ENCODE peak calls at places on chromosomes 3 and 15, in six cellular contexts. Y, J, L, N, Z and W are unnamed samples.
A peak's percentile ranks its signal among the peaks of the same experiment; 100 is the strongest.

GRCh38 chr15:88257311-88257901 is 867 bp upstream of the NTRK3 start:
- DNase-seq in Y (no peak), J (no peak), L (no peak), N (no peak), Z (peak; percentile 9), W (peak; percentile 21)

GRCh38 chr3:45560270-45561020 is 34.1 kb upstream of the LIMD1 start:
- DNase-seq in Y (peak; percentile 85), J (no peak), L (peak; percentile 83), N (peak; percentile 63), Z (peak; percentile 56), W (no peak)

GRCh38 chr3:106635271-106635670 is 742.0 kb upstream of the CCDC54 start:
- DNase-seq in Y (no peak), J (no peak), L (no peak), N (no peak), Z (peak; percentile 56), W (no peak)

GRCh38 chr15:85164841-85165466 is 183.3 kb downstream of the PDE8A start:
- DNase-seq in Y (no peak), J (no peak), L (no peak), N (no peak), Z (no peak), W (no peak)

GRCh38 chr15:85865070-85865684 is 70.5 kb upstream of the KLHL25 start:
- DNase-seq in Y (no peak), J (no peak), L (no peak), N (peak; percentile 50), Z (peak; percentile 42), W (peak; percentile 54)

GRCh38 chr3:9448071-9448470 is 50.7 kb downstream of the SETD5 start:
- DNase-seq in Y (no peak), J (no peak), L (no peak), N (no peak), Z (no peak), W (no peak)

GRCh38 chr3:152471814-152472605 is 203.3 kb downstream of the MBNL1 start:
- DNase-seq in Y (peak; percentile 88), J (no peak), L (peak; percentile 62), N (peak; percentile 67), Z (peak; percentile 59), W (peak; percentile 60)

GRCh38 chr3:119457260-119457659 is 6.2 kb downstream of the TMEM39A start:
- DNase-seq in Y (no peak), J (no peak), L (no peak), N (no peak), Z (peak; percentile 19), W (no peak)

GRCh38 chr3:33392703-33393125 is 47.5 kb downstream of the UBP1 start:
- DNase-seq in Y (peak; percentile 77), J (peak; percentile 73), L (no peak), N (no peak), Z (peak; percentile 59), W (no peak)

GRCh38 chr15:46091860-46092450 is 457.1 kb downstream of the SQOR start:
- DNase-seq in Y (no peak), J (no peak), L (no peak), N (peak; percentile 21), Z (peak; percentile 19), W (peak; percentile 70)

GRCh38 chr15:51183076-51183475 is 88.4 kb upstream of the TNFAIP8L3 start:
- DNase-seq in Y (no peak), J (no peak), L (no peak), N (no peak), Z (no peak), W (no peak)
- H3K4me1 ChIP-seq in Y (no peaks in the 10 kb centered on the region), J (no peaks in the 10 kb centered on the region), L (no peaks in the 10 kb centered on the region), N (no peaks in the 10 kb centered on the region), Z (no peaks in the 10 kb centered on the region), W (no peaks in the 10 kb centered on the region)

GRCh38 chr3:143266936-143267335 is 147.4 kb downstream of the CHST2 start:
- DNase-seq in Y (no peak), J (no peak), L (no peak), N (no peak), Z (no peak), W (no peak)

GRCh38 chr3:143261848-143262247 is 142.3 kb downstream of the CHST2 start:
- DNase-seq in Y (no peak), J (no peak), L (no peak), N (no peak), Z (no peak), W (no peak)

GRCh38 chr3:143266512-143266911 is 146.9 kb downstream of the CHST2 start:
- DNase-seq in Y (no peak), J (no peak), L (no peak), N (no peak), Z (no peak), W (no peak)

GRCh38 chr3:143265501-143266070 is 146.0 kb downstream of the CHST2 start:
- DNase-seq in Y (no peak), J (no peak), L (no peak), N (no peak), Z (no peak), W (no peak)

GRCh38 chr3:143263844-143264243 is 144.3 kb downstream of the CHST2 start:
- DNase-seq in Y (no peak), J (no peak), L (no peak), N (no peak), Z (no peak), W (no peak)
- H3K4me1 ChIP-seq in Y (no peaks in the 10 kb centered on the region), J (peaks cover 7% of the 10 kb centered on the region), L (no peaks in the 10 kb centered on the region), N (no peaks in the 10 kb centered on the region), Z (peaks cover 6% of the 10 kb centered on the region), W (no peaks in the 10 kb centered on the region)

GRCh38 chr3:187042874-187043458 is 96.3 kb downstream of the RPL39L start:
- DNase-seq in Y (no peak), J (no peak), L (no peak), N (no peak), Z (no peak), W (no peak)

GRCh38 chr3:187041362-187042061 is 97.8 kb downstream of the RPL39L start:
- DNase-seq in Y (no peak), J (no peak), L (no peak), N (no peak), Z (peak; percentile 38), W (no peak)

GRCh38 chr3:187040637-187041361 is 98.5 kb downstream of the RPL39L start:
- DNase-seq in Y (no peak), J (no peak), L (no peak), N (no peak), Z (peak; percentile 52), W (no peak)

GRCh38 chr3:187044206-187044605 is 95.1 kb downstream of the RPL39L start:
- DNase-seq in Y (no peak), J (no peak), L (no peak), N (no peak), Z (no peak), W (no peak)

GRCh38 chr3:187042062-187042745 is 97.1 kb downstream of the RPL39L start:
- DNase-seq in Y (no peak), J (no peak), L (no peak), N (no peak), Z (no peak), W (no peak)
- H3K4me1 ChIP-seq in Y (peaks cover 7% of the 10 kb centered on the region), J (no peaks in the 10 kb centered on the region), L (peaks cover 30% of the 10 kb centered on the region), N (peaks cover 5% of the 10 kb centered on the region), Z (peaks cover 9% of the 10 kb centered on the region), W (no peaks in the 10 kb centered on the region)

GRCh38 chr15:65411470-65412071 is 11.2 kb downstream of the IGDCC4 start:
- DNase-seq in Y (no peak), J (no peak), L (no peak), N (peak; percentile 41), Z (peak; percentile 9), W (no peak)

GRCh38 chr15:65409284-65409631 is 13.5 kb downstream of the IGDCC4 start:
- DNase-seq in Y (no peak), J (no peak), L (no peak), N (no peak), Z (peak; percentile 97), W (no peak)

GRCh38 chr15:65410036-65410435 is 12.7 kb downstream of the IGDCC4 start:
- DNase-seq in Y (no peak), J (no peak), L (no peak), N (no peak), Z (no peak), W (no peak)

GRCh38 chr15:65412556-65412955 is 10.2 kb downstream of the IGDCC4 start:
- DNase-seq in Y (no peak), J (no peak), L (no peak), N (no peak), Z (peak; percentile 14), W (no peak)

GRCh38 chr15:65410972-65411371 is 11.8 kb downstream of the IGDCC4 start:
- DNase-seq in Y (no peak), J (no peak), L (no peak), N (no peak), Z (no peak), W (no peak)
- H3K4me1 ChIP-seq in Y (no peaks in the 10 kb centered on the region), J (no peaks in the 10 kb centered on the region), L (peaks cover 4% of the 10 kb centered on the region), N (no peaks in the 10 kb centered on the region), Z (peaks cover 56% of the 10 kb centered on the region), W (no peaks in the 10 kb centered on the region)

DNA sequence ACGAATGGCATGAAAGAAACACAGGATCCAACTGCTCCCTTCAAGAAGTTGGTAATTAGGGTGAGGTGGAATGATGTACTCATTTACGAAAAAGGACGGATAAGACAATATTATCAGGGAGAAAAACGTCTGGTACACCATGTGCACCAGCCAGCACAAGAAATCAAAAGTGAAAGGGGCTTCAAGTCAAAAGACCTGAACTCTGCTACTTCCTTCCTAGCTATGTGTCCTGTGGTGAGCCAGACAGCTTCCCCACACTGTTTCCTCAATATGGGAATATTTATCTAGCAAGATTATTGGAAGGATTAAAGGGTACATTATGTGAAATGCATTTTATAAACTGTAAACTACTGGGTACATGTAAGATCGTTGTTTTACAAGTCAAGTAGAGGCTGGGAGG is 33.9 kb downstream of the RAB27A start:
- DNase-seq in Y (no peak), J (no peak), L (no peak), N (no peak), Z (peak; percentile 18), W (no peak)
- H3K4me1 ChIP-seq in Y (no peaks in the 10 kb centered on the region), J (peaks cover 14% of the 10 kb centered on the region), L (no peaks in the 10 kb centered on the region), N (peaks cover 8% of the 10 kb centered on the region), Z (no peaks in the 10 kb centered on the region), W (peaks cover 6% of the 10 kb centered on the region)

DNA sequence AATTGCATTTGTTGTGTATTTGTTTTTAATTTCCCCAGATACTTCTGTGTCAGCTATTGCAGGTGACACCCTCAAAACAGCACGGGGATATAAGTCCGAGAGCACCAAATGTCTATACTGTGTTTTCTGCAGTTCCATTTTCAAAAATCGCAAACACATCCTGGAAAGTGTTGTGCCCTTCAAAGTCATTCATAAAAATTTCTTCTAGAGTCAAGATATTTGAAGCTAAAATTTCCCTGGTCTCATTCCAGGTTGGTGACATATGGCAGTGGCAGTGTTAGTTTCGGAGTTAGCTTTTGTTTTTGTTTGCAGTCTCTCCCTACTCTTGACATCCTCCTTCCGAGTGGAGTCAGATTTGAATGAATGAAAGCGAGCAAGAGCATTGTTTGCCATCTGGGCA is 3.2 kb upstream of the FSIP1 start:
- DNase-seq in Y (no peak), J (no peak), L (no peak), N (no peak), Z (no peak), W (no peak)
- H3K4me1 ChIP-seq in Y (no peaks in the 10 kb centered on the region), J (peaks cover 28% of the 10 kb centered on the region), L (peaks cover 13% of the 10 kb centered on the region), N (no peaks in the 10 kb centered on the region), Z (peaks cover 9% of the 10 kb centered on the region), W (no peaks in the 10 kb centered on the region)

DNA sequence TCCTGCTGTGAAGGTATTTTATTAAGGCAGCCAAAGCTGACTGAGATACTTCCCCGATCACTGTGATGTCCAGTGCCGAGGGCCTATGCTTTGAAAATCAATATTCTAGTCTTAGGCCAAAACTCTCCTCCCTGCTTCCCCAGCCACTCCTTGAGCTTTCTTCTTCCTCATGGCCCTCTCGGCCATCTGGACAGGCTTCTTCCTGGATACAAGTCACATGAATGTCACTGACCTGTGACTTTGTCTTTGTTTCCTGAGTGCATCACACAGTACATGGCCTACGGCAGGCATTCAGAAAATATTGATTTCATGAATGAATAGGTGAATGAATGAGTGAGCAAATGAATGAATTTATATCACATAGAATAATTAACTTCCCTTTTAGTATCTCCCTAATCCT is 24.6 kb upstream of the HES1 start:
- DNase-seq in Y (no peak), J (no peak), L (no peak), N (no peak), Z (no peak), W (no peak)
- H3K4me1 ChIP-seq in Y (no peaks in the 10 kb centered on the region), J (peaks cover 9% of the 10 kb centered on the region), L (no peaks in the 10 kb centered on the region), N (no peaks in the 10 kb centered on the region), Z (peaks cover 10% of the 10 kb centered on the region), W (no peaks in the 10 kb centered on the region)

GRCh38 chr15:65368646-65369045 is 9.2 kb downstream of the IGDCC3 start:
- DNase-seq in Y (no peak), J (peak; percentile 27), L (no peak), N (no peak), Z (no peak), W (no peak)
- H3K4me1 ChIP-seq in Y (no peaks in the 10 kb centered on the region), J (no peaks in the 10 kb centered on the region), L (no peaks in the 10 kb centered on the region), N (no peaks in the 10 kb centered on the region), Z (peaks cover 9% of the 10 kb centered on the region), W (peaks cover 23% of the 10 kb centered on the region)